ENCODE peak calls at places on chromosomes 4 and X, in ten cellular contexts. W is progenitor cell of endocrine pancreas, O is HFFc6, A is omental fat pad, R is GM12865, J is fibroblast of mammary gland, E is heart right ventricle, V is pancreas, C is GM13976, Z is dorsolateral prefrontal cortex. K is an unnamed sample.

GRCh38 chrX:130669233-130669632 is 233.8 kb downstream of the ENOX2 start:
- DNase-seq in W (no peak), O (peak), A (no peak), R (no peak), J (peak), E (no peak), V (no peak), C (no peak), Z (no peak), K (no peak)

GRCh38 chr4:145815626-145816025 is 123.0 kb downstream of the ZNF827 start:
- DNase-seq in W (no peak), O (peak), A (no peak), R (no peak), J (no peak), E (no peak), V (no peak), C (no peak), Z (no peak), K (no peak)

GRCh38 chr4:145153904-145154298 is 26.5 kb downstream of the OTUD4 start:
- DNase-seq in W (no peak), O (no peak), A (no peak), R (peak), J (no peak), E (no peak), V (no peak), C (peak), Z (no peak), K (no peak)

GRCh38 chrX:18944482-18944881 is 39.4 kb downstream of the PHKA2 start:
- DNase-seq in W (no peak), O (no peak), A (no peak), R (no peak), J (no peak), E (no peak), V (no peak), C (no peak), Z (no peak), K (no peak)

GRCh38 chr4:184163813-184164212 is 53.9 kb downstream of the ENPP6 start:
- DNase-seq in W (peak), O (peak), A (no peak), R (peak), J (peak), E (peak), V (peak), C (peak), Z (peak), K (peak)

GRCh38 chrX:139936259-139936658 is 3.4 kb upstream of the ATP11C start:
- DNase-seq in W (no peak), O (no peak), A (no peak), R (peak), J (no peak), E (no peak), V (no peak), C (no peak), Z (no peak), K (no peak)

GRCh38 chr4:24559889-24560288 is 24.5 kb downstream of the DHX15 start:
- DNase-seq in W (no peak), O (no peak), A (no peak), R (no peak), J (peak), E (no peak), V (no peak), C (no peak), Z (no peak), K (no peak)

GRCh38 chrX:48897157-48897620 is 379 bp downstream of the TIMM17B start:
- DNase-seq in W (peak), O (peak), A (peak), R (peak), J (peak), E (peak), V (peak), C (peak), Z (no peak), K (peak)

GRCh38 chr4:151460434-151460833 is 51.5 kb downstream of the FHIP1A start:
- DNase-seq in W (no peak), O (no peak), A (no peak), R (no peak), J (no peak), E (no peak), V (no peak), C (no peak), Z (no peak), K (no peak)

GRCh38 chrX:19110642-19111041 is 11.6 kb downstream of the ADGRG2 start:
- DNase-seq in W (no peak), O (no peak), A (no peak), R (no peak), J (no peak), E (no peak), V (no peak), C (no peak), Z (no peak), K (no peak)

GRCh38 chrX:151970661-151971060 is 3.8 kb downstream of the GABRE start:
- DNase-seq in W (no peak), O (peak), A (no peak), R (no peak), J (peak), E (peak), V (peak), C (no peak), Z (no peak), K (no peak)

GRCh38 chrX:119729408-119730201 is 28.8 kb upstream of the SOWAHD start:
- DNase-seq in W (peak), O (peak), A (no peak), R (peak), J (peak), E (peak), V (peak), C (peak), Z (no peak), K (peak)

GRCh38 chrX:23338334-23338733 is 3.7 kb downstream of the PTCHD1 start:
- DNase-seq in W (no peak), O (no peak), A (no peak), R (no peak), J (no peak), E (no peak), V (no peak), C (no peak), Z (no peak), K (no peak)

GRCh38 chrX:150035531-150035930 is 97.2 kb upstream of the EOLA2 start:
- DNase-seq in W (no peak), O (peak), A (no peak), R (no peak), J (peak), E (no peak), V (no peak), C (no peak), Z (no peak), K (no peak)

GRCh38 chr4:8732681-8733243 is 138.9 kb downstream of the HMX1 start:
- DNase-seq in W (no peak), O (no peak), A (no peak), R (no peak), J (no peak), E (no peak), V (no peak), C (no peak), Z (no peak), K (no peak)

DNA sequence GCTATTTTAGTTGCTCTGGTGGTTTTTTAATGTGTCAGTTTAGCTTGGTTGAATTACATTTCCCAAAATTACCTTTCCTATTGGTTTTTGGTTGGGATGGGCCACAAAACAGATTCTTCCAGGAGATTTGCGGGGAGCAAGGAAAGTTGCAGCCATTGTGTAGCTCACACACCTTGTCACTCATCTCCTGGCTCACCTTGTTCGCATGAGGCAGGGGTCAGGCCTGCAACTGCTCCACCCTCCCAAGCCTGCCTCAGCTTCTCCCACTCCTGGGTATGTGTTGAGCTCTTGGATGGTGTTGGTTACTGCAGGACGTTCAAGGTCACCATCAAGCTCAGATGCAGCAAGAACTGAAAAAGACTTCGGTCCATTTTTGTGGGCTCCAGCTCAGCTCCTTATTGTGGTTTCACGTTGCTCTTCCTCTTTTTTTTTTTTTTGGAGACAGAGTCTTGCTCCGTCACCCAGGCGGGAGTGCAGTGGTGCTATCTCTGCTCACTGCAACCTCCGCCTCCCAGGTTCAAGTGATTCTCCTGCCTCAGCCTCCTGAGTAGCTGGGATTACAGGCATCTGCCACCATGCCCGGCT is 95.6 kb upstream of the METTL14 start:
- DNase-seq in W (no peak), O (no peak), A (no peak), R (no peak), J (no peak), E (no peak), V (no peak), C (no peak), Z (no peak), K (no peak)
- TF ChIP-seq CTCF in W (no peak), O (no peak), A (no peak), R (no peak), J (no peak), E (no peak), V (no peak), C (no peak), Z (no peak), K (no peak)

GRCh38 chr4:66658809-66659208 is 886.5 kb downstream of the CENPC start:
- DNase-seq in W (no peak), O (no peak), A (no peak), R (no peak), J (no peak), E (no peak), V (no peak), C (no peak), Z (no peak), K (no peak)
- TF ChIP-seq CTCF in W (no peak), O (no peak), A (no peak), R (no peak), J (no peak), E (no peak), V (no peak), C (no peak), Z (no peak), K (no peak)

GRCh38 chr4:6687947-6688878 is 5.5 kb upstream of the S100P start:
- DNase-seq in W (no peak), O (no peak), A (no peak), R (no peak), J (no peak), E (no peak), V (no peak), C (peak), Z (no peak), K (no peak)
- TF ChIP-seq CTCF in W (peak), O (no peak), A (no peak), R (peak), J (no peak), E (no peak), V (no peak), C (no peak), Z (no peak), K (no peak)

GRCh38 chrX:431032-431431 is 44.3 kb upstream of the PPP2R3B start:
- DNase-seq in W (no peak), O (no peak), A (no peak), R (no peak), J (no peak), E (no peak), V (no peak), C (no peak), Z (no peak), K (no peak)

GRCh38 chrX:429266-429825 is 42.6 kb upstream of the PPP2R3B start:
- DNase-seq in W (no peak), O (no peak), A (no peak), R (no peak), J (no peak), E (no peak), V (no peak), C (no peak), Z (no peak), K (no peak)

GRCh38 chrX:425056-425455 is 38.3 kb upstream of the PPP2R3B start:
- DNase-seq in W (no peak), O (no peak), A (no peak), R (no peak), J (no peak), E (no peak), V (no peak), C (no peak), Z (no peak), K (no peak)

GRCh38 chrX:426881-427280 is 40.2 kb upstream of the PPP2R3B start:
- DNase-seq in W (no peak), O (peak), A (no peak), R (no peak), J (no peak), E (no peak), V (no peak), C (no peak), Z (no peak), K (no peak)

GRCh38 chrX:427812-428725 is 41.4 kb upstream of the PPP2R3B start:
- DNase-seq in W (peak), O (peak), A (no peak), R (no peak), J (no peak), E (no peak), V (no peak), C (no peak), Z (no peak), K (peak)
- TF ChIP-seq CTCF in W (peak), O (peak), A (no peak), R (no peak), J (peak), E (peak), V (no peak), C (no peak), Z (no peak), K (peak)

DNA sequence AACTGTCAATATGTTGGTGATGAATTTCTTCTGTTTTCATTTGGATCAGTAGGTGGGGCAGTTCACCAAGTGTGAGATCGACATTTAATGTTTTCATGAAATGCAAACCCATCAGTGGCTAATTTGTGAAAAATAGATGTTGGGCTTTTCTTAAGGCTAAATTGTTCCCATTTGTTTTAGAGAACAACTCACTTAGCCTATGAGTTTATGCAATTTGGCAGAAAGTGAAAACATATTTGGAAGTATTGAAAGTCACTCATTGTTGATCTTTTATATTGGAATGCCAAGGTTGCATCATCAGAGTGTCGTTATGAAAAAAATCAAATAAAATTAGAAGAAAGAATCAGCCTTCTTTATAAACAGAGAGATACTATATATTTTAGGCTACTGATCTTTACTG is 132.4 kb downstream of the RPA4 start:
- DNase-seq in W (no peak), O (no peak), A (no peak), R (no peak), J (peak), E (no peak), V (no peak), C (no peak), Z (no peak), K (no peak)
- TF ChIP-seq CTCF in W (no peak), O (peak), A (no peak), R (no peak), J (no peak), E (no peak), V (no peak), C (no peak), Z (no peak), K (no peak)

DNA sequence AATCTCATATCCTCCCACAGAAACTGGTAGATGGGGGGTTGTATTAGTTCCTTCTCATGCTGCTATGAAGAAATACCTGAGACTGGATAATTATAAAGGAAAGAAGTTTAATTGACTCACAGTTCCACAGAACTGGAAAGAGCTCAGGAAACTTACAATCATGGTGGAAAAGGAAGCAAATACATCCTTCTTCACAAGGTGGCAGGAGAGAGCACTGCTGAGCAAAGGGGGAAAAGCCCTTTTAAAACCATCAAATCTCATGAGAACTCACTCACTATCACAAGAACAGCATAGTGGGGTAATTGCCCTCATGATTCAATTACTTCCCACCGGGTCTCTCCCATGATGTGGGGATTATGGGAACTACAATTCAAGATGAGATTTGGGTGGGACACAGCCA is 250.5 kb upstream of the GPRIN3 start:
- DNase-seq in W (no peak), O (no peak), A (no peak), R (peak), J (peak), E (no peak), V (no peak), C (no peak), Z (no peak), K (no peak)
- TF ChIP-seq CTCF in W (peak), O (peak), A (no peak), R (peak), J (peak), E (peak), V (no peak), C (no peak), Z (no peak), K (peak)

GRCh38 chrX:53714580-53715335 is 28.2 kb upstream of the HUWE1 start:
- DNase-seq in W (no peak), O (no peak), A (no peak), R (peak), J (peak), E (no peak), V (no peak), C (peak), Z (no peak), K (no peak)
- TF ChIP-seq CTCF in W (no peak), O (no peak), A (no peak), R (peak), J (no peak), E (no peak), V (no peak), C (no peak), Z (no peak), K (no peak)

GRCh38 chr4:66691101-66691500 is 854.2 kb downstream of the CENPC start:
- DNase-seq in W (no peak), O (no peak), A (no peak), R (no peak), J (no peak), E (no peak), V (no peak), C (no peak), Z (no peak), K (no peak)

GRCh38 chr4:66693694-66694093 is 851.6 kb downstream of the CENPC start:
- DNase-seq in W (no peak), O (no peak), A (no peak), R (no peak), J (no peak), E (no peak), V (no peak), C (no peak), Z (no peak), K (no peak)

GRCh38 chr4:66687393-66687971 is 857.8 kb downstream of the CENPC start:
- DNase-seq in W (no peak), O (no peak), A (no peak), R (no peak), J (no peak), E (no peak), V (no peak), C (no peak), Z (no peak), K (no peak)

DNA sequence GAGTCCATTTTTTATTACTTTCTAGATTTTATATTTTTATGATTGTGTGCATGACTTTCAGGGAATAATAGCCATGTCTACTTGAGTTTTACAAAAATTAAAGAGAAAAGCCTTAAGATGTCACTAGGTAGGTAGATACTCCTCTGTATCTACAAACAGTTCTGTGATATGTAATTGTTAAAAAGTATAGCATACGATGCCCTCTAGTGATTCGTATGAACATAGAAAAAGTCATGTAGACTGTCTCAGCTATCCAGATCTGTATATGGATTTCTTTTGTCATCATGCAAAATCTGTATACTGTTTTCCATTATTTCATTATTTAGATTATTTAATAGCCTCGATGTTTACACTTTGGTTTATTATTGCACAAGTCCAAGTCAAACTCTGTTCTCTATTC is 856.6 kb downstream of the CENPC start:
- DNase-seq in W (no peak), O (peak), A (no peak), R (no peak), J (peak), E (no peak), V (no peak), C (no peak), Z (no peak), K (no peak)
- TF ChIP-seq CTCF in W (peak), O (peak), A (no peak), R (no peak), J (no peak), E (no peak), V (no peak), C (no peak), Z (peak), K (no peak)

GRCh38 chr4:26028793-26029511 is 114.9 kb downstream of the SMIM20 start:
- DNase-seq in W (peak), O (no peak), A (no peak), R (peak), J (peak), E (peak), V (peak), C (peak), Z (no peak), K (peak)
- TF ChIP-seq CTCF in W (peak), O (peak), A (no peak), R (peak), J (peak), E (peak), V (peak), C (peak), Z (peak), K (peak)

K was measured in glutamatergic neuron.